ENCODE peak calls at places on chromosomes 12 and 14, in five cellular contexts. One of them, this sample, is unnamed.

GRCh38 chr12:113059071-113059595 is 2.6 kb downstream of the DTX1 start:
- DNase-seq in GM10248: no peak
- DNase-seq in right lobe of liver: no peak
- DNase-seq in skeletal muscle cell: no peak
- DNase-seq in posterior cingulate gyrus: no peak
- DNase-seq in this sample: peak; percentile 43

GRCh38 chr14:67999693-68000384 is 180.3 kb downstream of the RAD51B start:
- DNase-seq in skeletal muscle cell: peak; percentile 30
- DNase-seq in posterior cingulate gyrus: no peak
- DNase-seq in GM10248: no peak
- DNase-seq in right lobe of liver: no peak
- DNase-seq in this sample: no peak

GRCh38 chr12:65818454-65819382 is 5.6 kb upstream of the HMGA2 start:
- DNase-seq in GM10248: no peak
- DNase-seq in skeletal muscle cell: no peak
- DNase-seq in right lobe of liver: no peak
- DNase-seq in posterior cingulate gyrus: no peak
- DNase-seq in this sample: no peak

GRCh38 chr12:80490329-80490728 is 46.3 kb downstream of the PTPRQ start:
- DNase-seq in GM10248: no peak
- DNase-seq in skeletal muscle cell: no peak
- DNase-seq in right lobe of liver: no peak
- DNase-seq in posterior cingulate gyrus: no peak
- DNase-seq in this sample: no peak

GRCh38 chr14:80150301-80150700 is 61.0 kb downstream of the DIO2 start:
- DNase-seq in skeletal muscle cell: no peak
- DNase-seq in right lobe of liver: no peak
- DNase-seq in posterior cingulate gyrus: no peak
- DNase-seq in GM10248: no peak
- DNase-seq in this sample: no peak

GRCh38 chr14:85178869-85179268 is 351.1 kb upstream of the FLRT2 start:
- DNase-seq in posterior cingulate gyrus: no peak
- DNase-seq in right lobe of liver: no peak
- DNase-seq in GM10248: no peak
- DNase-seq in skeletal muscle cell: no peak
- DNase-seq in this sample: no peak

GRCh38 chr12:76546889-76547288 is 12.7 kb downstream of the OSBPL8 start:
- DNase-seq in right lobe of liver: no peak
- DNase-seq in GM10248: no peak
- DNase-seq in skeletal muscle cell: no peak
- DNase-seq in posterior cingulate gyrus: no peak
- DNase-seq in this sample: no peak

GRCh38 chr14:57831981-57832380 is 33.9 kb downstream of the SLC35F4 start:
- DNase-seq in right lobe of liver: no peak
- DNase-seq in posterior cingulate gyrus: no peak
- DNase-seq in skeletal muscle cell: no peak
- DNase-seq in GM10248: no peak
- DNase-seq in this sample: peak; percentile 35

GRCh38 chr12:64610092-64610659 is at the start of gene RASSF3:
- DNase-seq in skeletal muscle cell: no peak
- DNase-seq in posterior cingulate gyrus: no peak
- DNase-seq in GM10248: peak; percentile 89
- DNase-seq in right lobe of liver: peak; percentile 85
- DNase-seq in this sample: peak; percentile 84

GRCh38 chr12:116590561-116590960 is 31.4 kb downstream of the MAP1LC3B2 start:
- DNase-seq in posterior cingulate gyrus: no peak
- DNase-seq in right lobe of liver: no peak
- DNase-seq in GM10248: no peak
- DNase-seq in skeletal muscle cell: no peak
- DNase-seq in this sample: peak; percentile 31

GRCh38 chr14:55881577-55882241 is 236.5 kb upstream of the PELI2 start:
- DNase-seq in GM10248: no peak
- DNase-seq in right lobe of liver: no peak
- DNase-seq in skeletal muscle cell: no peak
- DNase-seq in posterior cingulate gyrus: peak; percentile 76
- DNase-seq in this sample: no peak

GRCh38 chr14:75022655-75023054 is 19.9 kb downstream of the EIF2B2 start:
- DNase-seq in right lobe of liver: no peak
- DNase-seq in posterior cingulate gyrus: no peak
- DNase-seq in GM10248: no peak
- DNase-seq in skeletal muscle cell: no peak
- DNase-seq in this sample: peak; percentile 30

GRCh38 chr12:65798903-65799302 is 25.4 kb upstream of the HMGA2 start:
- DNase-seq in skeletal muscle cell: no peak
- DNase-seq in posterior cingulate gyrus: peak; percentile 48
- DNase-seq in right lobe of liver: no peak
- DNase-seq in GM10248: no peak
- DNase-seq in this sample: no peak

GRCh38 chr14:42642787-42643186 is 1036.1 kb downstream of the LRFN5 start:
- DNase-seq in GM10248: no peak
- DNase-seq in right lobe of liver: no peak
- DNase-seq in skeletal muscle cell: no peak
- DNase-seq in posterior cingulate gyrus: no peak
- DNase-seq in this sample: no peak

GRCh38 chr12:124675881-124676688 is 108.7 kb upstream of the NCOR2 start:
- DNase-seq in skeletal muscle cell: no peak
- DNase-seq in posterior cingulate gyrus: peak; percentile 90
- DNase-seq in GM10248: no peak
- DNase-seq in right lobe of liver: no peak
- DNase-seq in this sample: no peak

GRCh38 chr12:116358850-116359761 is 81.6 kb upstream of the MED13L start:
- DNase-seq in GM10248: peak; percentile 63
- DNase-seq in right lobe of liver: peak; percentile 95
- DNase-seq in posterior cingulate gyrus: peak; percentile 87
- DNase-seq in skeletal muscle cell: peak; percentile 95
- DNase-seq in this sample: peak; percentile 89

GRCh38 chr14:95156765-95157194 is 549 bp downstream of the DICER1 start:
- DNase-seq in posterior cingulate gyrus: no peak
- DNase-seq in GM10248: peak; percentile 37
- DNase-seq in skeletal muscle cell: no peak
- DNase-seq in right lobe of liver: peak; percentile 57
- DNase-seq in this sample: no peak